ENCODE peak calls at places on chromosomes 3 and 15, in six cellular contexts. Z is astrocyte of the spinal cord, Y is AG04449, W is PC-3, M is DMS153, A is bronchial epithelial cell. I is an unnamed sample.

GRCh38 chr3:159904455-159904854 is 84.2 kb upstream of the IL12A start:
- DNase-seq in W (no peak), Z (no peak), M (no peak), Y (no peak), A (no peak), I (no peak)

GRCh38 chr15:73900129-73900712 is 26.0 kb upstream of the LOXL1 start:
- DNase-seq in Y (no peak), Z (peak; percentile 64), A (no peak), W (peak; percentile 50), M (no peak), I (no peak)

GRCh38 chr3:196609815-196610515 is 29.5 kb upstream of the NRROS start:
- DNase-seq in A (no peak), Z (no peak), M (no peak), W (peak; percentile 6), Y (no peak), I (no peak)

GRCh38 chr15:76935620-76936019 is 4.1 kb downstream of the RCN2 start:
- DNase-seq in Y (no peak), W (no peak), A (no peak), Z (no peak), M (no peak), I (peak; percentile 41)

GRCh38 chr15:43517354-43518072 is at the start of gene MAP1A:
- DNase-seq in W (no peak), M (no peak), A (no peak), Z (peak; percentile 67), Y (no peak), I (no peak)

GRCh38 chr3:64454179-64454578 is 228.9 kb upstream of the PRICKLE2 start:
- DNase-seq in Y (no peak), W (peak; percentile 28), Z (peak; percentile 77), A (peak; percentile 64), M (no peak), I (no peak)

GRCh38 chr3:143235614-143236204 is 116.1 kb downstream of the CHST2 start:
- DNase-seq in Z (no peak), W (no peak), M (no peak), A (no peak), Y (no peak), I (no peak)

GRCh38 chr3:46629571-46630517 is 17.5 kb downstream of the FAM240A start:
- DNase-seq in W (peak; percentile 79), A (peak; percentile 63), Z (peak; percentile 78), M (peak; percentile 41), Y (no peak), I (peak; percentile 56)

GRCh38 chr3:196397941-196398340 is 34.3 kb downstream of the UBXN7 start:
- DNase-seq in W (no peak), Z (no peak), M (no peak), Y (no peak), A (no peak), I (no peak)